ENCODE peak calls at places on chromosomes 11 and 22, in seven cellular contexts. One of them, this sample, is unnamed.

GRCh38 chr11:71311928-71312510 is 59.6 kb upstream of the SHANK2 start:
- DNase-seq in HFFc6: no peak
- DNase-seq in ovary: peak; percentile 2
- DNase-seq in Peyer's patch: no peak
- DNase-seq in bronchial epithelial cell: no peak
- DNase-seq in HCT116: no peak
- DNase-seq in A549: no peak
- DNase-seq in this sample: no peak

GRCh38 chr22:27252282-27253049 is 549.1 kb downstream of the MN1 start:
- DNase-seq in Peyer's patch: no peak
- DNase-seq in HCT116: no peak
- DNase-seq in HFFc6: peak; percentile 64
- DNase-seq in A549: peak; percentile 60
- DNase-seq in bronchial epithelial cell: peak; percentile 89
- DNase-seq in ovary: peak; percentile 69
- DNase-seq in this sample: peak; percentile 55

GRCh38 chr11:69040581-69041260 is 8.0 kb upstream of the TPCN2 start:
- DNase-seq in bronchial epithelial cell: no peak
- DNase-seq in HFFc6: peak; percentile 63
- DNase-seq in A549: no peak
- DNase-seq in ovary: no peak
- DNase-seq in Peyer's patch: no peak
- DNase-seq in HCT116: no peak
- DNase-seq in this sample: no peak

GRCh38 chr11:16293204-16293681 is 63.1 kb downstream of the SOX6 start:
- DNase-seq in HFFc6: peak; percentile 35
- DNase-seq in A549: no peak
- DNase-seq in ovary: no peak
- DNase-seq in HCT116: no peak
- DNase-seq in bronchial epithelial cell: no peak
- DNase-seq in Peyer's patch: no peak
- DNase-seq in this sample: no peak

GRCh38 chr11:111623527-111624030 is 21.3 kb downstream of the SIK2 start:
- DNase-seq in HCT116: no peak
- DNase-seq in A549: no peak
- DNase-seq in bronchial epithelial cell: peak; percentile 69
- DNase-seq in Peyer's patch: no peak
- DNase-seq in HFFc6: no peak
- DNase-seq in ovary: no peak
- DNase-seq in this sample: no peak

GRCh38 chr11:68002943-68003845 is 703 bp downstream of the UNC93B1 start:
- DNase-seq in HCT116: no peak
- DNase-seq in ovary: no peak
- DNase-seq in Peyer's patch: peak; percentile 72
- DNase-seq in bronchial epithelial cell: no peak
- DNase-seq in A549: no peak
- DNase-seq in HFFc6: no peak
- DNase-seq in this sample: peak; percentile 60

GRCh38 chr11:11347583-11347982 is 5.5 kb downstream of the CSNK2A3 start:
- DNase-seq in ovary: no peak
- DNase-seq in A549: no peak
- DNase-seq in HFFc6: no peak
- DNase-seq in Peyer's patch: no peak
- DNase-seq in HCT116: no peak
- DNase-seq in bronchial epithelial cell: no peak
- DNase-seq in this sample: no peak

GRCh38 chr11:79471071-79471470 is 30.2 kb upstream of the TENM4 start:
- DNase-seq in Peyer's patch: no peak
- DNase-seq in ovary: no peak
- DNase-seq in bronchial epithelial cell: no peak
- DNase-seq in HFFc6: no peak
- DNase-seq in A549: no peak
- DNase-seq in HCT116: no peak
- DNase-seq in this sample: no peak

GRCh38 chr11:73195191-73196007 is 22.7 kb upstream of the P2RY2 start:
- DNase-seq in HFFc6: peak; percentile 60
- DNase-seq in bronchial epithelial cell: peak; percentile 96
- DNase-seq in HCT116: peak; percentile 67
- DNase-seq in ovary: no peak
- DNase-seq in A549: peak; percentile 64
- DNase-seq in Peyer's patch: no peak
- DNase-seq in this sample: peak; percentile 45

DNA sequence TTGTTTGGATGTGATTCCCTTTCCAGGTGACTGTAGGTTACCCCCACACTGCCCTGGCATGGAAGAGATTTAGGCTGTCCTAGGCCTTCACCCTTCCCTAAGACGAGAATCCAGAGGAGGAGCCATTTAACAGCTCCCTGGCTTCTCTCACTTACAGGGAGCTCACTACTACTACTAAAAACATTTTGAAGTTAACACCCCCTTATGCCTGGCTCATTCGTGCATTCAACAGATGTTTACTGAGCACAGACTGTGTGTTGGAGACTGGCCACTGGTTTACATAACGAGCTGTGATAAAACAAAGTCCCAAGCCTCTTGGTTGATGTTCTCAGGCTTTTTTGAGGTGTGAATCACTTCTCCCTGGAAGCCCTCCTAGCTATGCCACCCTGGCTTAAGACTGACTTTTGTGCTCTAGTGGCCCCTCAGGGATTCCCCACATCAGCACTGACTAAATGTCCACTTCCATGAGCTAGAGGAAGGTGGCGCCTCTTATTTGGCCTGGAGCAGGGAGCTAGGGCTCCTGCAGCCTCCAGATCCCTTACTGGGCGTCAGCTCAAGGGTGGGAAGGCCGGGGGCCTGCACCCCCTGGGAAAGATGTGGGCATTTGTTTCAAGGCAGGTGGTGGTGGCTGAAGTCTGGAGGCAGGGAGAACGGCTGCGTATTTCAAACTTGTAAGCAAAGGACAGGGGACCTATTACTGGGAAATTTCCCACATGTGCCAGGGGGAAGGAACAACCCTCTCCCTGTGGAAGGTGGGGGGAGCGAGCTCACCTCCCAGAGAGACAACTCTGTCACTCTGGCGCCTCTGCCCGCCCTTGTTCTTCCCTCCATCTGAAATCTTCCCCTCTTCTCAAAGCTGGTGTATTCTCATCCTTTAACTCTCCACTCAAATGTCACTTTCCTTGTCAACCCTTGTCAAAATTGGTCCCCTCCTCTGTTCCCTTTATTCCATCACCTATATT is 19.4 kb upstream of the MALAT1 start:
- DNase-seq in A549: peak; percentile 56
- DNase-seq in Peyer's patch: no peak
- DNase-seq in bronchial epithelial cell: no peak
- DNase-seq in HFFc6: peak; percentile 93
- DNase-seq in ovary: peak; percentile 86
- DNase-seq in HCT116: no peak
- DNase-seq in this sample: no peak
- TF ChIP-seq CTCF in A549: peak; percentile 57
- TF ChIP-seq CTCF in Peyer's patch: peak; percentile 7
- TF ChIP-seq CTCF in bronchial epithelial cell: peak; percentile 48
- TF ChIP-seq CTCF in HFFc6: peak; percentile 70
- TF ChIP-seq CTCF in ovary: no peak
- TF ChIP-seq CTCF in HCT116: peak; percentile 45
- TF ChIP-seq CTCF in this sample: no peak

DNA sequence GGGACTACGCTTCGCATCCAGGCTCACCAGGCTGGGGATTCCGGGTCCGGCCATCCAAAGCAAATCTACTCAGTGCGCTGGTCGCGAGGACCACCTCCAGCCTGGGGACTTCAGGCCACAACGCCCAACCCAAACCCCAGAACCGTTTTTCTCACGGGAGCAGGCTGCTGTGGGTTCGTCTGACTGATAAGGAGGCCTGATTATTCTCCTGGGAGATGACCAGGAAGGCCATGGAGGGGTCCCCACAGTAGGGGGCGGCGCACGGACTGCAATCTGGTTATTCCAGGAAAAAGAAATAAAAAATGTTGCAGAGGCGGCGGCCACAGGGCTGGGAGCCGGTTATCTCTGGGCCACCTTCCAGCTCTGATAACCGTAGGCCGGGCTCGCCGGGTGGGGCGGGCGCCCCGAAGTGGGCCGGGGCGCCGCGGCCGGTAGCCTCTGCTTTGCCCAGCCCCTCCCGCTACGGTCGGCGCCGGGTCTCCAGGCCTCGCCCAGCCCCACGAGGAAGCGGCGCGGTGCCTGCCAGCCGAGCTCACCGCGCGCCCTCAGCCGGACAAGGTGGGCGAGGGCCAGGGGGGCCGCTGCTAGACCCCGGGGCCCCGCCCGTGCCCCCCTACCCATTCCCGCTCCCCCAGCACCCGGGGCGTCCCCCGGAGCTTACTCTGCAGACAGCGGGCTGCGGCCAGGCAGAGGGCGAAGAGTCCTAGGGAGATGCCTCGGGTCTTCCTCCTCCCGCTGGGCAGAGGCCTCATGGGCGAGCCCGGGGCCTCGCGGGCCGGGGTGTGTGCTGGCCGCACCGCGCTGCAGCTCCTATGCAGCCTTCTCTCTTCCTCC is 450 bp downstream of the VSTM5 start:
- DNase-seq in Peyer's patch: no peak
- DNase-seq in HFFc6: no peak
- DNase-seq in ovary: no peak
- DNase-seq in A549: no peak
- DNase-seq in bronchial epithelial cell: no peak
- DNase-seq in HCT116: no peak
- DNase-seq in this sample: peak; percentile 22
- TF ChIP-seq CTCF in Peyer's patch: no peak
- TF ChIP-seq CTCF in HFFc6: no peak
- TF ChIP-seq CTCF in ovary: no peak
- TF ChIP-seq CTCF in A549: no peak
- TF ChIP-seq CTCF in bronchial epithelial cell: no peak
- TF ChIP-seq CTCF in HCT116: no peak
- TF ChIP-seq CTCF in this sample: no peak

GRCh38 chr22:30444632-30445437 is 19.3 kb downstream of the MTFP1 start:
- DNase-seq in HCT116: peak; percentile 54
- DNase-seq in A549: peak; percentile 64
- DNase-seq in ovary: peak; percentile 36
- DNase-seq in Peyer's patch: no peak
- DNase-seq in HFFc6: peak; percentile 40
- DNase-seq in bronchial epithelial cell: peak; percentile 43
- DNase-seq in this sample: peak; percentile 80

GRCh38 chr22:30441088-30441487 is 15.5 kb downstream of the MTFP1 start:
- DNase-seq in A549: no peak
- DNase-seq in Peyer's patch: no peak
- DNase-seq in HCT116: no peak
- DNase-seq in HFFc6: no peak
- DNase-seq in ovary: no peak
- DNase-seq in bronchial epithelial cell: no peak
- DNase-seq in this sample: no peak

GRCh38 chr22:30439836-30440235 is 14.3 kb downstream of the MTFP1 start:
- DNase-seq in HFFc6: no peak
- DNase-seq in HCT116: no peak
- DNase-seq in A549: no peak
- DNase-seq in bronchial epithelial cell: no peak
- DNase-seq in Peyer's patch: no peak
- DNase-seq in ovary: no peak
- DNase-seq in this sample: no peak

DNA sequence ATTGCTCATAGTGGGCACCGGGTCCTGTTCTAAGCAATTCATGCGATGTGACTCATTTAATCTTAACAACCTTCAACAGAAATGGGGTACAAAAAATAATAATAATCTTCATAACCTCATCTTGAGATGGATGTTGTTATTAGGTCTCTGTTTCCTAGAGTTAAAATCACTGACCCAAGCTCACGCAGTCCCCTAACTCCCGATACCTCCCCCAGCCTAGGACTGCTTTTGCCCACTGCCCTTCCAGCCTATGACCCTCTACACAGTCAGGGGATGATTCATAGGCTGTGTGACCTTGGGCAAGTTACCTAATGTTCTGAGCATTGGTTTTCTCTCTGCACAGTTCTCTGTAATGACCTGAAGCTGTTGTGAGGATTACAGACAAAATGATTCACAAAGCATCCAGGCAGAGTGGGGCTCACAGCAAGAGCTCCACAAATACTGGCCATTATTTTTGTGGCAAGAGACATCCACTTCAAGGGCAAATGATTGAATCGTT is 19.9 kb downstream of the MTFP1 start:
- DNase-seq in HFFc6: peak; percentile 58
- DNase-seq in A549: no peak
- DNase-seq in Peyer's patch: no peak
- DNase-seq in HCT116: no peak
- DNase-seq in bronchial epithelial cell: peak; percentile 37
- DNase-seq in ovary: no peak
- DNase-seq in this sample: no peak
- TF ChIP-seq CTCF in HFFc6: peak; percentile 52
- TF ChIP-seq CTCF in A549: no peak
- TF ChIP-seq CTCF in Peyer's patch: no peak
- TF ChIP-seq CTCF in HCT116: no peak
- TF ChIP-seq CTCF in bronchial epithelial cell: no peak
- TF ChIP-seq CTCF in ovary: no peak
- TF ChIP-seq CTCF in this sample: peak; percentile 3

DNA sequence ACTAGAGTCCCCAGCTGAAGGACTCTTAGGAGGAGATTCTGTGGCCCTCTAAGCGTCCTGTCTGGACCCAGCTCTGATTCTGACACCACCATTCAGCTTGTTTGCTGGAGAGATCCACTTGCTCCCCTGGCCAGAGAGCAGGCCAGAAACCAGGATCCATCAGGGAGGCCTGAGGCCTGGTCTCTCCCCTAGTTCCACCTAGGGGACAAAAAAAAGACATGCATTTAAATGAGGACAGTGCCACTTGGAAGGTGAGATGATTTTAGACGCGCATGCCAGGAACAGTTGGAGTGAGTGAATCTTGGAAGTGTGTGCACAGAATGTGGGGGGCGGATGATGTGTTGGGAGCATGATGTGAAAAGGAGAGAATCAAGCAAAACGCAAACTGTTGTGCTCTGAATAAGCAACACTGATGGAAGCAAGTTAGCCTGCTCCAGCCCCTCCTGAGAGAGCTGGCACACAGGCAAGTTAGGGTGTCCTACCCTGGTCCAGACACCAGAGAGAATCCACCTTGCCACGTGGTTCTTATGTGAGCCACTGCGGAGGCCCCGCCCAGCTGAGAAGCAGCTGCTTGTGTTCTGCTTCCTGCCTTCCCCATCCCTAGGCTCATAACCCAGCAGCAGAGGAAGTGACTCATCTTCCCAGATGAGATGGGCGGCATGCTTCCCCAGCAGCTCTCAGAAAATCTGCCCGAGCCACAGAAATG is 8.0 kb upstream of the SLCO2B1 start:
- DNase-seq in HFFc6: peak; percentile 92
- DNase-seq in HCT116: peak; percentile 84
- DNase-seq in bronchial epithelial cell: peak; percentile 89
- DNase-seq in ovary: peak; percentile 44
- DNase-seq in Peyer's patch: peak; percentile 74
- DNase-seq in A549: peak; percentile 93
- DNase-seq in this sample: peak; percentile 54
- TF ChIP-seq CTCF in HFFc6: no peak
- TF ChIP-seq CTCF in HCT116: no peak
- TF ChIP-seq CTCF in bronchial epithelial cell: no peak
- TF ChIP-seq CTCF in ovary: no peak
- TF ChIP-seq CTCF in Peyer's patch: no peak
- TF ChIP-seq CTCF in A549: no peak
- TF ChIP-seq CTCF in this sample: no peak

GRCh38 chr11:128021304-128022006 is 565.9 kb downstream of the ETS1 start:
- DNase-seq in HCT116: no peak
- DNase-seq in ovary: no peak
- DNase-seq in HFFc6: peak; percentile 14
- DNase-seq in bronchial epithelial cell: peak; percentile 53
- DNase-seq in Peyer's patch: no peak
- DNase-seq in A549: no peak
- DNase-seq in this sample: no peak
- TF ChIP-seq CTCF in HCT116: no peak
- TF ChIP-seq CTCF in ovary: no peak
- TF ChIP-seq CTCF in HFFc6: peak; percentile 73
- TF ChIP-seq CTCF in bronchial epithelial cell: peak; percentile 25
- TF ChIP-seq CTCF in Peyer's patch: no peak
- TF ChIP-seq CTCF in A549: peak; percentile 6
- TF ChIP-seq CTCF in this sample: no peak